ENCODE peak calls at places on chromosomes 7 and 10, in four cellular contexts. B is H9; D is breast epithelium; N is CD4-positive, alpha-beta T cell. P is an unnamed sample.

GRCh38 chr7:31710171-31710570 is 23.2 kb downstream of the PPP1R17 start:
- DNase-seq in B (peak; percentile 43), N (no peak), D (no peak), P (no peak)

GRCh38 chr10:69057261-69057950 is 30.5 kb upstream of the SRGN start:
- DNase-seq in N (no peak), B (peak; percentile 37), D (no peak), P (no peak)

GRCh38 chr10:116721048-116721897 is 21.1 kb downstream of the HSPA12A start:
- DNase-seq in N (no peak), D (no peak), B (no peak), P (no peak)

GRCh38 chr10:112721080-112721698 is 228.9 kb upstream of the TCF7L2 start:
- DNase-seq in N (no peak), D (no peak), B (no peak), P (no peak)

GRCh38 chr7:80941206-80941758 is 22.4 kb upstream of the SEMA3C start:
- DNase-seq in B (no peak), N (no peak), D (no peak), P (no peak)

GRCh38 chr7:5549096-5549896 is 125.7 kb upstream of the TNRC18 start:
- DNase-seq in B (no peak), D (no peak), N (no peak), P (no peak)

GRCh38 chr10:23293973-23294372 is 50.6 kb downstream of the C10orf67 start:
- DNase-seq in B (no peak), N (no peak), D (no peak), P (no peak)

GRCh38 chr7:150409300-150410030 is 30.3 kb downstream of the ZNF775 start:
- DNase-seq in N (no peak), D (no peak), B (no peak), P (no peak)

GRCh38 chr10:55144001-55144400 is 343.0 kb upstream of the PCDH15 start:
- DNase-seq in D (no peak), B (no peak), N (no peak), P (no peak)

GRCh38 chr10:31000071-31000787 is 31.4 kb downstream of the ZNF438 start:
- DNase-seq in D (no peak), B (no peak), N (no peak), P (no peak)

GRCh38 chr10:102678842-102679289 is 34.6 kb downstream of the TRIM8 start:
- DNase-seq in N (no peak), D (no peak), B (peak; percentile 93), P (no peak)

GRCh38 chr7:21844742-21845141 is 101.0 kb downstream of the CDCA7L start:
- DNase-seq in D (no peak), N (no peak), B (no peak), P (no peak)

GRCh38 chr7:8226526-8226925 is 35.4 kb downstream of the ICA1 start:
- DNase-seq in N (no peak), B (no peak), D (no peak), P (no peak)

GRCh38 chr10:132114953-132115520 is 49.3 kb downstream of the JAKMIP3 start:
- DNase-seq in B (no peak), D (no peak), N (no peak), P (no peak)

GRCh38 chr7:133570321-133570720 is 317.4 kb downstream of the EXOC4 start:
- DNase-seq in N (no peak), D (no peak), B (no peak), P (no peak)

GRCh38 chr10:35572583-35572982 is 32.6 kb upstream of the GJD4 start:
- DNase-seq in N (no peak), B (no peak), D (no peak), P (no peak)

GRCh38 chr10:108561649-108562048 is 1361.7 kb downstream of the XPNPEP1 start:
- DNase-seq in D (no peak), N (no peak), B (no peak), P (no peak)

GRCh38 chr7:7706556-7706955 is 11.9 kb downstream of the RPA3 start:
- DNase-seq in B (no peak), D (no peak), N (no peak), P (no peak)

GRCh38 chr7:141737118-141737835 is 881 bp upstream of the SSBP1 start:
- DNase-seq in N (peak; percentile 3), B (no peak), D (peak; percentile 18), P (no peak)

GRCh38 chr7:25376207-25376606 is 147.9 kb upstream of the NPVF start:
- DNase-seq in B (no peak), N (no peak), D (no peak), P (no peak)

GRCh38 chr10:102752934-102753664 is 9.4 kb downstream of the WBP1L start:
- DNase-seq in D (no peak), N (no peak), B (peak; percentile 49), P (no peak)

GRCh38 chr10:72044417-72045041 is 43.8 kb downstream of the SPOCK2 start:
- DNase-seq in N (no peak), B (no peak), D (peak; percentile 74), P (no peak)

GRCh38 chr10:103467391-103467790 is 8.7 kb upstream of the CALHM1 start:
- DNase-seq in B (no peak), D (no peak), N (no peak), P (no peak)

GRCh38 chr7:63899691-63900393 is 98.8 kb upstream of the ZNF722 start:
- DNase-seq in D (peak; percentile 82), B (no peak), N (peak; percentile 70), P (peak; percentile 73)

GRCh38 chr7:821688-822087 is 10.6 kb upstream of the SUN1 start:
- DNase-seq in N (no peak), B (no peak), D (no peak), P (no peak)

GRCh38 chr7:30321992-30322637 is 37.7 kb downstream of the ZNRF2 start:
- DNase-seq in D (no peak), N (peak; percentile 7), B (no peak), P (no peak)

GRCh38 chr7:102814025-102814471 is 65.2 kb downstream of the FAM185A start:
- DNase-seq in B (no peak), D (no peak), N (no peak), P (no peak)

GRCh38 chr10:3544561-3544960 is 240.4 kb downstream of the KLF6 start:
- DNase-seq in N (no peak), B (no peak), D (no peak), P (no peak)

GRCh38 chr7:34162017-34162565 is 256.8 kb downstream of the BMPER start:
- DNase-seq in D (no peak), B (no peak), N (no peak), P (no peak)

GRCh38 chr10:97827778-97828291 is 21.8 kb upstream of the GOLGA7B start:
- DNase-seq in N (no peak), B (no peak), D (no peak), P (no peak)

GRCh38 chr7:42183547-42183946 is 53.5 kb downstream of the GLI3 start:
- DNase-seq in N (no peak), B (no peak), D (no peak), P (no peak)

GRCh38 chr10:2938869-2939268 is 128.5 kb upstream of the PFKP start:
- DNase-seq in D (no peak), B (no peak), N (no peak), P (no peak)

GRCh38 chr10:99123851-99124250 is 111.8 kb downstream of the HPSE2 start:
- DNase-seq in N (no peak), B (no peak), D (no peak), P (no peak)

GRCh38 chr10:99124376-99124775 is 111.3 kb downstream of the HPSE2 start:
- DNase-seq in D (no peak), N (no peak), B (no peak), P (no peak)

DNA sequence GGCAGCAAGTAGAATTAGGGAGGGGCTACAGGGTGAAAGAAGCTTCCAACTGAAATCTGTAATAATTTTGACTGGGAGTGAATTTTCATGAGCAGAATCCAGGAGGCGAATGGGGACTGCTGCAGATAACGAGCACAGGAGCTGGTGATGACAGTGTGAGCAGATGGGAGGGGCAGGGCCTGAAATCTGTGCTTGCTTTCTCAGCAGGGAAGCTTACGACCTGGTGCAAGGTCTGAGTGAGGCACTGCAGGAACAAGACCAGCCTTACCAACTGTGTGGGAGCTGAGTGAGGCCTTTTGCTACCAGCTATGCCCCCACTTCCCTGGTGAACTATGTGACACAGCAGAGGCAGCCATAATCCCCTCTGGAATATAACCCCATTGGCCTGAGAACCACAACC is 109.8 kb downstream of the HPSE2 start:
- DNase-seq in D (no peak), N (no peak), B (no peak), P (no peak)
- H3K9me3 ChIP-seq in D (peaks cover 10% of the 10 kb centered on the region), N (no peaks in the 10 kb centered on the region), B (peaks cover 11% of the 10 kb centered on the region), P (no peaks in the 10 kb centered on the region)

GRCh38 chr10:130511801-130512200 is 375.6 kb downstream of the GLRX3 start:
- DNase-seq in D (no peak), N (no peak), B (no peak), P (no peak)

GRCh38 chr10:130512936-130513335 is 376.7 kb downstream of the GLRX3 start:
- DNase-seq in B (no peak), N (no peak), D (no peak), P (no peak)

GRCh38 chr10:130509881-130510689 is 373.9 kb downstream of the GLRX3 start:
- DNase-seq in N (no peak), B (no peak), D (no peak), P (no peak)

GRCh38 chr10:130513686-130514476 is 377.7 kb downstream of the GLRX3 start:
- DNase-seq in B (no peak), D (no peak), N (no peak), P (no peak)

GRCh38 chr10:130510755-130511154 is 374.6 kb downstream of the GLRX3 start:
- DNase-seq in B (no peak), D (no peak), N (no peak), P (no peak)
- H3K9me3 ChIP-seq in B (no peaks in the 10 kb centered on the region), D (no peaks in the 10 kb centered on the region), N (no peaks in the 10 kb centered on the region), P (no peaks in the 10 kb centered on the region)

GRCh38 chr7:97001656-97002554 is 3.4 kb upstream of the DLX6 start:
- DNase-seq in N (no peak), D (no peak), B (peak; percentile 89), P (no peak)
- H3K9me3 ChIP-seq in N (no peaks in the 10 kb centered on the region), D (no peaks in the 10 kb centered on the region), B (no peaks in the 10 kb centered on the region), P (peaks cover 8% of the 10 kb centered on the region)

GRCh38 chr10:124235232-124235631 is 141.8 kb upstream of the CHST15 start:
- DNase-seq in D (no peak), N (no peak), B (no peak), P (no peak)

GRCh38 chr10:124238367-124238766 is 145.0 kb upstream of the CHST15 start:
- DNase-seq in D (no peak), B (no peak), N (no peak), P (no peak)

GRCh38 chr10:124239134-124239533 is 145.7 kb upstream of the CHST15 start:
- DNase-seq in D (no peak), B (no peak), N (no peak), P (no peak)

GRCh38 chr10:124237282-124237975 is 144.0 kb upstream of the CHST15 start:
- DNase-seq in B (no peak), D (no peak), N (no peak), P (no peak)

DNA sequence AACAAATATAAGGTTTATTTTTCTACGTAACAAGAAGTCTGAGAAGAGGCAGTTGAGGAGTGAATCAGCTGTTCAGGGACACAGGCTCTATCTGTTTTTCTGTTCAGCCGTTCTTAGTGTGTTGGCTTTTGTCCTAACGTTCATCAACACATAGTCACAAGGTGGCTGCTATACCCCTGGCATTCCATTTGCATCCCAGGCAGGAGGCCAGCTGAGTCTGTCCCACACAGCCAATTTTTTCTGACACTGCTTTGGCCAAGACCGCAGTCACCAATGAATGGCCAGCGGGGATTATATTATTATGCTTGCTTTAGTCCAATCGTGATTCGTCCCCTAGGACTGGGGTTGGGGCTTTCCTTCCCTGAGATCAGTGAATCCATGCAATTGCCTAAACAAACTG is 143.4 kb upstream of the CHST15 start:
- DNase-seq in D (no peak), B (no peak), N (no peak), P (no peak)
- H3K9me3 ChIP-seq in D (no peaks in the 10 kb centered on the region), B (no peaks in the 10 kb centered on the region), N (no peaks in the 10 kb centered on the region), P (no peaks in the 10 kb centered on the region)

GRCh38 chr7:158003441-158004122 is 584.0 kb downstream of the PTPRN2 start:
- DNase-seq in D (no peak), N (no peak), B (no peak), P (no peak)
- H3K9me3 ChIP-seq in D (no peaks in the 10 kb centered on the region), N (no peaks in the 10 kb centered on the region), B (no peaks in the 10 kb centered on the region), P (no peaks in the 10 kb centered on the region)

P was measured in T-helper 17 cell.